ENCODE peak calls at places on chromosomes 12 and 14, in eight cellular contexts. One of them, this sample, is unnamed. For H3K27me3, the result is how much of the 10 kb centered on the place peaks cover.

GRCh38 chr14:65156568-65157366 is 54.5 kb upstream of the MAX start:
- DNase-seq in endothelial cell of umbilical vein: no peak
- DNase-seq in GM12878: peak
- DNase-seq in uterus: peak
- DNase-seq in IMR-90: peak
- DNase-seq in H1: no peak
- DNase-seq in right lobe of liver: no peak
- DNase-seq in ovary: peak
- DNase-seq in this sample: no peak

GRCh38 chr14:76772300-76773187 is 11.3 kb downstream of the VASH1 start:
- DNase-seq in endothelial cell of umbilical vein: peak
- DNase-seq in GM12878: no peak
- DNase-seq in uterus: peak
- DNase-seq in IMR-90: peak
- DNase-seq in H1: peak
- DNase-seq in right lobe of liver: peak
- DNase-seq in ovary: peak
- DNase-seq in this sample: no peak

GRCh38 chr14:67738740-67739504 is 37.2 kb downstream of the RDH12 start:
- DNase-seq in endothelial cell of umbilical vein: no peak
- DNase-seq in GM12878: no peak
- DNase-seq in uterus: peak
- DNase-seq in IMR-90: peak
- DNase-seq in H1: no peak
- DNase-seq in right lobe of liver: peak
- DNase-seq in ovary: no peak
- DNase-seq in this sample: peak

GRCh38 chr14:54117401-54117800 is 160.8 kb upstream of the BMP4 start:
- DNase-seq in endothelial cell of umbilical vein: peak
- DNase-seq in GM12878: no peak
- DNase-seq in uterus: no peak
- DNase-seq in IMR-90: no peak
- DNase-seq in H1: no peak
- DNase-seq in right lobe of liver: no peak
- DNase-seq in ovary: no peak
- DNase-seq in this sample: no peak

GRCh38 chr12:44930972-44931600 is 55.0 kb upstream of the NELL2 start:
- DNase-seq in endothelial cell of umbilical vein: peak
- DNase-seq in GM12878: no peak
- DNase-seq in uterus: no peak
- DNase-seq in IMR-90: peak
- DNase-seq in H1: no peak
- DNase-seq in right lobe of liver: no peak
- DNase-seq in ovary: no peak
- DNase-seq in this sample: no peak

GRCh38 chr12:11657511-11657910 is 8.0 kb downstream of the ETV6 start:
- DNase-seq in endothelial cell of umbilical vein: peak
- DNase-seq in GM12878: no peak
- DNase-seq in uterus: no peak
- DNase-seq in IMR-90: no peak
- DNase-seq in H1: no peak
- DNase-seq in right lobe of liver: no peak
- DNase-seq in ovary: no peak
- DNase-seq in this sample: no peak

GRCh38 chr12:116186482-116187157 is 90.9 kb downstream of the MED13L start:
- DNase-seq in endothelial cell of umbilical vein: peak
- DNase-seq in GM12878: no peak
- DNase-seq in uterus: no peak
- DNase-seq in IMR-90: no peak
- DNase-seq in H1: no peak
- DNase-seq in right lobe of liver: no peak
- DNase-seq in ovary: no peak
- DNase-seq in this sample: no peak

GRCh38 chr12:17954788-17955187 is 135.2 kb downstream of the RERGL start:
- DNase-seq in endothelial cell of umbilical vein: no peak
- DNase-seq in GM12878: no peak
- DNase-seq in uterus: no peak
- DNase-seq in IMR-90: no peak
- DNase-seq in H1: no peak
- DNase-seq in right lobe of liver: no peak
- DNase-seq in ovary: no peak
- DNase-seq in this sample: no peak

GRCh38 chr14:94769413-94770250 is at the start of gene GSC:
- DNase-seq in endothelial cell of umbilical vein: peak
- DNase-seq in GM12878: no peak
- DNase-seq in uterus: no peak
- DNase-seq in IMR-90: peak
- DNase-seq in H1: peak
- DNase-seq in right lobe of liver: no peak
- DNase-seq in ovary: no peak
- DNase-seq in this sample: peak

GRCh38 chr12:4133636-4134433 is 139.7 kb upstream of the CCND2 start:
- DNase-seq in endothelial cell of umbilical vein: peak
- DNase-seq in GM12878: no peak
- DNase-seq in uterus: no peak
- DNase-seq in IMR-90: no peak
- DNase-seq in H1: peak
- DNase-seq in right lobe of liver: no peak
- DNase-seq in ovary: no peak
- DNase-seq in this sample: no peak

GRCh38 chr12:14366211-14366762 is 805 bp downstream of the ATF7IP start:
- DNase-seq in endothelial cell of umbilical vein: no peak
- DNase-seq in GM12878: no peak
- DNase-seq in uterus: no peak
- DNase-seq in IMR-90: peak
- DNase-seq in H1: no peak
- DNase-seq in right lobe of liver: no peak
- DNase-seq in ovary: no peak
- DNase-seq in this sample: no peak

GRCh38 chr14:20684662-20685456 is 499 bp downstream of the RNASE4 start:
- DNase-seq in endothelial cell of umbilical vein: no peak
- DNase-seq in GM12878: no peak
- DNase-seq in uterus: peak
- DNase-seq in IMR-90: peak
- DNase-seq in H1: no peak
- DNase-seq in right lobe of liver: no peak
- DNase-seq in ovary: peak
- DNase-seq in this sample: peak

GRCh38 chr12:88801227-88802225 is 221.3 kb upstream of the KITLG start:
- DNase-seq in endothelial cell of umbilical vein: no peak
- DNase-seq in GM12878: no peak
- DNase-seq in uterus: no peak
- DNase-seq in IMR-90: no peak
- DNase-seq in H1: no peak
- DNase-seq in right lobe of liver: no peak
- DNase-seq in ovary: no peak
- DNase-seq in this sample: no peak

DNA sequence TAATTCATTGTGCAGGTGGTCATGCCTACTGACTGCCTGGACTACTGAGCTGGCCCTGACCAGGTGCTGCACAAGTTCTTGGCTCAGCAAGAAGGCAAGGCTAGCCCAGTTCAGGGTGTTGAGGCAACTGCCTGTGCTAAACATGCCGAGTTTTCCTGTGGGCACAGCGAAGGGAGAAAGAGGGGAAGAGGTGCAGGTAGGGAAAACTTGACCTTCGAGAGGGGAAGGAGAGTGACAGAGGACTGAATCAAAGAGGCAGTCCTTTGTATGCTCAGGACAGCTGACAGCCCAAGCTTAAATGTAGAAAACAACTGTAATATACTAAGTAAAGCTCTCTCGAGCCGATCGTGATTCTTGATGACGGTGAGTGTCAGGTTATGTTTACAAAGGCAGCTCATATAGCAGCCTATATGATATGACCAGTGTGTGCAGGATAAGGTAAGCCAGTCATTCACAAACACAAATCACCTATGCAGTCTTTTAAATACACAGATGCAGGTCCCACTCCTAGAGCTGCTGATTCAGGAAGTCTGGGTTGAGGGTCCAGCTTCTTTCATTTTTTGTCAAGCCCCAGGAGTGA is 2.6 kb downstream of the IRAK3 start:
- DNase-seq in endothelial cell of umbilical vein: no peak
- DNase-seq in GM12878: no peak
- DNase-seq in uterus: no peak
- DNase-seq in IMR-90: no peak
- DNase-seq in H1: no peak
- DNase-seq in right lobe of liver: no peak
- DNase-seq in ovary: no peak
- DNase-seq in this sample: no peak
- H3K27me3 ChIP-seq in endothelial cell of umbilical vein: under half
- H3K27me3 ChIP-seq in GM12878: under half
- H3K27me3 ChIP-seq in uterus: under half
- H3K27me3 ChIP-seq in IMR-90: under half
- H3K27me3 ChIP-seq in H1: under half
- H3K27me3 ChIP-seq in right lobe of liver: under half
- H3K27me3 ChIP-seq in ovary: under half
- H3K27me3 ChIP-seq in this sample: under half

GRCh38 chr12:6752181-6752930 is 585 bp downstream of the MLF2 start:
- DNase-seq in endothelial cell of umbilical vein: peak
- DNase-seq in GM12878: no peak
- DNase-seq in uterus: peak
- DNase-seq in IMR-90: peak
- DNase-seq in H1: no peak
- DNase-seq in right lobe of liver: no peak
- DNase-seq in ovary: no peak
- DNase-seq in this sample: no peak
- TF ChIP-seq CTCF in endothelial cell of umbilical vein: peak
- TF ChIP-seq CTCF in GM12878: no peak
- TF ChIP-seq CTCF in uterus: no peak
- TF ChIP-seq CTCF in IMR-90: peak
- TF ChIP-seq CTCF in H1: no peak
- TF ChIP-seq CTCF in right lobe of liver: peak
- TF ChIP-seq CTCF in ovary: no peak
- TF ChIP-seq CTCF in this sample: no peak

DNA sequence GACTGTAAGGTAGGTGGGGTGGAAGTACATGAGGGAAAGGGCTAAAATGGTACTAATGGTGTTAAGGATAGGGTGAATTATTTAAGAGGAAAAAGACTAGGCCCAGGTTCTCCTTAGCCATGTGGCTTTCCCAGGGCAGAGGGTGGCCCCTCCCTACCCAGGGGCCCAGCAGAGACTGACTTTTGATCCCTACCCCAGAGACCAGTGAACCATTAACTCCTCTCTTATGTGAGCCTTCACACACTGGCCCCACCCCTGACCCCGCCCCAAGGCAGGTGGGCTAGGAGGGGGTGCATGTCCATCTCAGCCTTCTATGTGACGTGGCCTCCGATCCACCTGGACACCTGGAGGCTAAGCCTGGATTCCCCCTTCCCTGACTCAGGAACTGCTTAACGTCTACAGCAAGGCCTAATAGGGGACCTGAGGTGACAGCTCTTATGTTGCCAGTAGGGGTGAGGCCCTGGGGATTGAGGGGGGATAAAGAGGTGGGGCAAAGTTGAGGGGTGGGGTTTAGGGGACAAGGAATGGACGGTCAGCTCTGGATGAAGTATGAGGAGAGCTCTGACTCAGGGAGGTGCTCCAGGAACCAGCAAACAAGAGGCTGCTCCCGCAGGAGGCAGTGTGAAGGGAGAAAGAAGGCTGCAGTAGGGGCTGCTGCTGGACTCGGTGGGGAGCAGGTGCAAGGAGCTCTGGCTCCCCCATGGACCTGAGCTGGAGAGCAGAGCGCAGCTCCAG is 765 bp downstream of the SLC39A5 start:
- DNase-seq in endothelial cell of umbilical vein: no peak
- DNase-seq in GM12878: no peak
- DNase-seq in uterus: no peak
- DNase-seq in IMR-90: no peak
- DNase-seq in H1: no peak
- DNase-seq in right lobe of liver: peak
- DNase-seq in ovary: no peak
- DNase-seq in this sample: peak
- TF ChIP-seq POLR2A in endothelial cell of umbilical vein: no peak
- TF ChIP-seq POLR2A in GM12878: no peak
- TF ChIP-seq POLR2A in uterus: no peak
- TF ChIP-seq POLR2A in IMR-90: no peak
- TF ChIP-seq POLR2A in H1: no peak
- TF ChIP-seq POLR2A in right lobe of liver: no peak
- TF ChIP-seq POLR2A in ovary: no peak
- TF ChIP-seq POLR2A in this sample: peak

DNA sequence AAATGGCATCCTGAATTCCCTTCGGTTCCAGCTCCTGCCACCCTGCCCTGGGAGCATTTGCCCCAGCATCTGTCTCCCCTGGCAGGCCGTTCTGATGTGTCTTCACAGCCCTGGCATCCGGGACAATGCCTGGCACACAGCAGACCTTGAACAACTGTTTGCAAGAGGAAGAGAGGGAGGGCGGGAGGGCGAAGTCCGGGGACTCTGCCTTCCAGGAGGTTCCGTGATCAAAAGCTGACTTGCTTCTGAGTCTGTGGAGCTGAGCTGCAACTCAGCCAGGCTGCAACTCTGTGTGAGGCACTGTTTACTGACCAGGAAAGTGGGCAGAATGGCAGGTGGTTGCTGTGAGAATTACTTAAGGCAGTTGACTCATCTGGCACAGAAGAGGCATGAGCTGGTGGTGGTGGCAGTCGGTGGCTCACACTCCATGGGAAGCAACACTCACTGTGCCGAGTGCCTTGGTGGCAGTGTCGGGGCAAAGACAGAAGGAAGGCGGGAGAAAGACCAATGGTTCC is 61.1 kb upstream of the DLK1 start:
- DNase-seq in endothelial cell of umbilical vein: no peak
- DNase-seq in GM12878: no peak
- DNase-seq in uterus: no peak
- DNase-seq in IMR-90: no peak
- DNase-seq in H1: no peak
- DNase-seq in right lobe of liver: peak
- DNase-seq in ovary: peak
- DNase-seq in this sample: peak
- H3K27me3 ChIP-seq in endothelial cell of umbilical vein: under half
- H3K27me3 ChIP-seq in GM12878: under half
- H3K27me3 ChIP-seq in uterus: under half
- H3K27me3 ChIP-seq in IMR-90: under half
- H3K27me3 ChIP-seq in H1: under half
- H3K27me3 ChIP-seq in right lobe of liver: under half
- H3K27me3 ChIP-seq in ovary: under half
- H3K27me3 ChIP-seq in this sample: under half

DNA sequence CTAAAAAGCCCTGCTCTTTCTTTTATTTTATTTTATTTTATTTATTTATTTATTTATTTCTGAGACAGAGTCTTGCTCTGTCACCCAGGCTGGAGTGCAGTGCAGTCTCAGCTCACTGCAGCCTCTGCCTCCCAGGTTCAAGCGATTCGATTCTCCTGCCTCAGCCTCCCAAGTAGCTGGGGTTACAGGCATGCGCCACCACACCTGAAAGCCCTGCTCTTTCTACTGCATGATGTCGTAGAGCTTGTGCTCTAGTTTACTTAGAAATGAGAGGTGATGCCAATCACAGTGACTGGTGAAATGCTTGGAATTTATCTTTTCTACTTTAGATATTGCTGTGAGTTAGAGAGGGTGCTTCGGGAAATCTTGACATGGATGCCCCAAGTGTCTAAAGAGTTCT is 54.5 kb downstream of the DAD1 start:
- DNase-seq in endothelial cell of umbilical vein: no peak
- DNase-seq in GM12878: no peak
- DNase-seq in uterus: no peak
- DNase-seq in IMR-90: no peak
- DNase-seq in H1: no peak
- DNase-seq in right lobe of liver: no peak
- DNase-seq in ovary: no peak
- DNase-seq in this sample: no peak
- TF ChIP-seq CTCF in endothelial cell of umbilical vein: no peak
- TF ChIP-seq CTCF in GM12878: no peak
- TF ChIP-seq CTCF in uterus: no peak
- TF ChIP-seq CTCF in IMR-90: no peak
- TF ChIP-seq CTCF in H1: no peak
- TF ChIP-seq CTCF in right lobe of liver: no peak
- TF ChIP-seq CTCF in ovary: no peak
- TF ChIP-seq CTCF in this sample: no peak